ENCODE peak calls at places on chromosomes 4 and X, in nine cellular contexts. H is spleen, Y is GM12865, W is GM13976, F is foreskin keratinocyte, I is cardiac fibroblast, Z is omental fat pad, R is choroid plexus epithelial cell, C is PC-9. S is an unnamed sample.

GRCh38 chrX:115018040-115018647 is 728 bp upstream of the IL13RA2 start:
- DNase-seq in H (no peak), Y (peak; percentile 4), W (no peak), F (no peak), I (no peak), Z (no peak), R (peak; percentile 34), C (no peak), S (no peak)

GRCh38 chr4:163755013-163755412 is 260.5 kb downstream of the TMA16 start:
- DNase-seq in H (no peak), Y (peak; percentile 38), W (peak; percentile 17), F (no peak), I (no peak), Z (no peak), R (peak; percentile 63), C (no peak), S (peak; percentile 11)

GRCh38 chr4:124202106-124202505 is 510.4 kb downstream of the ANKRD50 start:
- DNase-seq in H (no peak), Y (no peak), W (no peak), F (no peak), I (peak; percentile 76), Z (no peak), R (peak; percentile 77), C (no peak), S (no peak)

GRCh38 chr4:74682567-74683359 is 111.6 kb downstream of the BTC start:
- DNase-seq in H (no peak), Y (peak; percentile 9), W (no peak), F (peak; percentile 88), I (peak; percentile 91), Z (no peak), R (peak; percentile 91), C (peak; percentile 74), S (no peak)

GRCh38 chr4:10085828-10086505 is 30.6 kb downstream of the WDR1 start:
- DNase-seq in H (peak; percentile 60), Y (no peak), W (no peak), F (no peak), I (no peak), Z (no peak), R (peak; percentile 74), C (no peak), S (no peak)

GRCh38 chr4:125529071-125529470 is 214.3 kb downstream of the FAT4 start:
- DNase-seq in H (no peak), Y (no peak), W (no peak), F (no peak), I (no peak), Z (no peak), R (peak; percentile 5), C (no peak), S (no peak)

GRCh38 chrX:19791562-19791961 is 95.8 kb downstream of the SH3KBP1 start:
- DNase-seq in H (no peak), Y (peak; percentile 77), W (no peak), F (no peak), I (peak; percentile 40), Z (no peak), R (peak; percentile 70), C (no peak), S (no peak)

GRCh38 chrX:38500886-38501285 is 60.5 kb upstream of the TSPAN7 start:
- DNase-seq in H (no peak), Y (no peak), W (no peak), F (no peak), I (no peak), Z (no peak), R (no peak), C (no peak), S (no peak)

GRCh38 chr4:55447826-55448225 is 52.1 kb downstream of the TMEM165 start:
- DNase-seq in H (no peak), Y (no peak), W (no peak), F (no peak), I (peak; percentile 56), Z (no peak), R (peak; percentile 57), C (no peak), S (no peak)

GRCh38 chr4:37441231-37442061 is 196.9 kb downstream of the NWD2 start:
- DNase-seq in H (no peak), Y (no peak), W (no peak), F (peak; percentile 85), I (no peak), Z (no peak), R (no peak), C (peak; percentile 64), S (no peak)

GRCh38 chrX:41491267-41492004 is 44.3 kb downstream of the NYX start:
- DNase-seq in H (no peak), Y (no peak), W (no peak), F (peak; percentile 82), I (peak; percentile 88), Z (no peak), R (peak; percentile 91), C (peak; percentile 24), S (no peak)

GRCh38 chrX:56798866-56799864 is 70.1 kb downstream of the NBDY start:
- DNase-seq in H (peak; percentile 71), Y (no peak), W (no peak), F (no peak), I (no peak), Z (no peak), R (no peak), C (no peak), S (no peak)

DNA sequence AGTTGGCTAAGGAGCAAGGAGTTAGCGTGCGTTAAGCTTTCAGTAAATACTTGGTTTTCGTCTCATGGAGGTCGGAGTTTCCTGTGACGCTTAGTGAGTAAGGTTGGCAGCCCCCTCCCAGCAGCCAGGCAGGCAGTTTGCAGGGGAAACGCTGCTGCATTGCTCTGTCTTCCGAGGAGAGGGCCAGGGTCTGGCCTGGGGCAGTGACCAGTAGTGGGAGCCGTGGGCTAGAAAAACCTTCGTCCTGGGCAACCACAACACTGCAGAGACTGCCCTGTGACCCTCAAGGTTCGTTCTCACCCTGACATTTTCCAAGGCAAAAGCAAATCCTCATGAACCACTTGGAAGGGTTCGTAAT is 432 bp downstream of the TMEM175 start:
- DNase-seq in H (no peak), Y (peak; percentile 28), W (no peak), F (no peak), I (no peak), Z (no peak), R (no peak), C (no peak), S (no peak)
- TF ChIP-seq CTCF in H (no peak), Y (no peak), W (no peak), F (peak; percentile 19), I (no peak), Z (no peak), R (peak; percentile 42), C (peak; percentile 33), S (no peak)

DNA sequence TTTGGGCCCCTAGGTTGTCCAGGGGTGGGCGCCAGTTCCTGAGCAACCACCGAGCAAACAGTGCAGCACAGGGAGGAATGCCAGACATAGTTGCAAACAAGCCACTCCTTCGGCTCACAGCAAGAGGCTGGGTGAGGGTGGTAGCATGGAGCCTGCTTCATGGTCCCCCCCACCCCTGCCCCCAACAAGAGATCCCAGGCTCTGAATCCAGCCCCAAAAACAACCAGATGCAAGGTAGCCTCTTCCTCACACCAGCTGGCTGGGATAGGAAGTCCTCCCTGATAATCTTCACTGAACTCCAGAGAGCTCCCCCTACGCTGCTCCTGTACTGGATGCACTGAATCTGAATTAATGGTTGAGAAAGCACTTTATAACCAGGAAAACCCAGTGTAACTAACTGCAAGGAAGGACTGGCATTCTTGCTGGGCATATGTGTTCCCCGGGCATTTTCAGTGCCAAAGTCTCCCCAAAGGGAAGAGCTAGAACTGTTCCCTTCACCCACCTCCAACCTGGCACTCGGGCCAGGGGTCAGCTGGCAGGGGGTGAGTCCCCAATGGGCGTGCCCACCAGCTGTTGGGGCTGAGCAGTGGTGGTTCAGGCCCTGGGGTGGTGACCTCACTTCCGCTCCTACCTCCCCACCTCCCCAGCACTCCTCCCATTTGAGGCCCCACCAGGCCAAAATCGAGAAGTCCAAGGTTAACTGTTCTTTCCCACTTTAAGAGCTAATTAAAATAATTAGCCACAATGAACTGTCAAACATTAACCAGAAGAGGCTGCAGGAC is 1.5 kb downstream of the ELF4 start:
- DNase-seq in H (peak; percentile 90), Y (peak; percentile 63), W (peak; percentile 72), F (no peak), I (peak; percentile 40), Z (no peak), R (no peak), C (peak; percentile 59), S (peak; percentile 75)
- TF ChIP-seq CTCF in H (no peak), Y (no peak), W (no peak), F (peak; percentile 8), I (peak; percentile 6), Z (no peak), R (peak; percentile 1), C (no peak), S (peak; percentile 5)

GRCh38 chr4:176036585-176037205 is 28.9 kb upstream of the WDR17 start:
- DNase-seq in H (no peak), Y (peak; percentile 44), W (no peak), F (no peak), I (no peak), Z (no peak), R (no peak), C (no peak), S (no peak)

GRCh38 chr4:176032454-176032853 is 33.2 kb upstream of the WDR17 start:
- DNase-seq in H (no peak), Y (no peak), W (no peak), F (no peak), I (no peak), Z (no peak), R (no peak), C (no peak), S (no peak)

GRCh38 chr4:176034936-176035335 is 30.7 kb upstream of the WDR17 start:
- DNase-seq in H (no peak), Y (no peak), W (no peak), F (no peak), I (no peak), Z (no peak), R (no peak), C (no peak), S (no peak)

GRCh38 chr4:176031927-176032326 is 33.7 kb upstream of the WDR17 start:
- DNase-seq in H (no peak), Y (no peak), W (no peak), F (peak; percentile 67), I (no peak), Z (no peak), R (no peak), C (no peak), S (no peak)

GRCh38 chr4:176034498-176034897 is 31.1 kb upstream of the WDR17 start:
- DNase-seq in H (no peak), Y (peak; percentile 41), W (no peak), F (no peak), I (peak; percentile 52), Z (no peak), R (peak; percentile 66), C (no peak), S (no peak)
- TF ChIP-seq CTCF in H (no peak), Y (peak; percentile 9), W (peak; percentile 23), F (peak; percentile 63), I (no peak), Z (no peak), R (peak; percentile 8), C (peak; percentile 56), S (no peak)

DNA sequence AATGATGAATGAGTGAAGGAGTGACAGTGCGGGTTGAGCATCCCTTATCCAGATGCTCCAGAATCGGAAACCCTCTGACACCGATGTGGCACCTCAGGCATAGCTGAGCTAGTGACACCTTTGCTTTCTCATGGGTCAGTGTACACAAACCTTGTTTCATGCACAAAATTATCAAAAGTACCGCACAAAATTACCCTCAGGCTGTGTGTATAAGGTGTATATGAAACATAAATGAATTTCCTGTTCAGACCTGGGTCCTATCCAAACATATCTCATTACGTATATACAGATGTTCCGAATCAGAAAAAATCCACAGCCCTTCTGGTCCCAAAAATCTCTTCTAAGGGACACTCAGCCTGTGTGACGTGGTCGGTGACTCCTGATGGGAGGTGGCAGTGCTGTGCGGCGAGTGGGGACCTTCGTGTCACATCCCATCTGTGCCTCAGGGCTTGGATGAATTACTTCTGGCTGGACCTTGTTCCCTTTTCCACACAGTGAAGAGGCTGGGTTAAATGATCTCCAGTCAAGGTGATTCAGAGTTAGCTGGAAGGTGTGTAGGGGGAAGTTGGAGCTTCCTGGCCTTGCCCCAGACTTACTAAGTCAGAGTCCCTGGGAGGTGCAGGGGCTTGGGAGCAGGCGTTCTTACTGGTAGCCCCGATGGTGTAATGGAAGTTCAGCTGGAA is 18.8 kb downstream of the RGS12 start:
- DNase-seq in H (peak; percentile 27), Y (no peak), W (no peak), F (peak; percentile 38), I (no peak), Z (no peak), R (no peak), C (peak; percentile 50), S (no peak)
- TF ChIP-seq CTCF in H (no peak), Y (no peak), W (no peak), F (no peak), I (no peak), Z (no peak), R (no peak), C (no peak), S (no peak)

S was measured in GM20000.